ENCODE peak calls at places on chromosomes 6 and 20, in seven cellular contexts. Z is tibial artery, Q is GM19239, A is retinal pigment epithelial cell, V is NCI-H345, E is D341Med, M is WTC11. H is an unnamed sample.
A peak's percentile ranks its signal among the peaks of the same experiment; 100 is the strongest.

GRCh38 chr6:6665505-6665904 is 77.0 kb downstream of the LY86 start:
- DNase-seq in Z (no peak), Q (no peak), A (no peak), V (no peak), E (peak; percentile 77), M (no peak), H (no peak)

GRCh38 chr6:118744261-118744941 is 93.0 kb upstream of the CEP85L start:
- DNase-seq in Z (no peak), Q (no peak), A (no peak), V (no peak), E (no peak), M (no peak), H (no peak)

GRCh38 chr6:99822741-99823512 is 171.1 kb downstream of the MCHR2 start:
- DNase-seq in Z (no peak), Q (peak; percentile 8), A (peak; percentile 34), V (peak; percentile 69), E (peak; percentile 58), M (no peak), H (peak; percentile 14)

GRCh38 chr6:33173228-33174180 is 18.8 kb downstream of the COL11A2 start:
- DNase-seq in Z (no peak), Q (no peak), A (no peak), V (no peak), E (no peak), M (no peak), H (no peak)

GRCh38 chr6:43608310-43608763 is 20.7 kb downstream of the GTPBP2 start:
- DNase-seq in Z (peak; percentile 71), Q (no peak), A (peak; percentile 50), V (peak; percentile 52), E (peak; percentile 77), M (peak; percentile 79), H (no peak)

GRCh38 chr6:170151235-170152110 is 139.4 kb downstream of the DLL1 start:
- DNase-seq in Z (no peak), Q (no peak), A (no peak), V (no peak), E (no peak), M (no peak), H (no peak)

GRCh38 chr20:10642859-10643559 is 30.8 kb downstream of the JAG1 start:
- DNase-seq in Z (no peak), Q (no peak), A (no peak), V (peak; percentile 29), E (no peak), M (no peak), H (no peak)

GRCh38 chr6:168865-169455 is 123.3 kb upstream of the DUSP22 start:
- DNase-seq in Z (no peak), Q (no peak), A (no peak), V (peak; percentile 19), E (no peak), M (no peak), H (no peak)

GRCh38 chr6:2396292-2396691 is 150.9 kb upstream of the GMDS start:
- DNase-seq in Z (no peak), Q (no peak), A (no peak), V (no peak), E (no peak), M (no peak), H (no peak)

GRCh38 chr6:20771427-20771826 is 237.2 kb downstream of the CDKAL1 start:
- DNase-seq in Z (no peak), Q (no peak), A (no peak), V (no peak), E (no peak), M (peak; percentile 23), H (no peak)

GRCh38 chr6:136969930-136970329 is 47.8 kb downstream of the SLC35D3 start:
- DNase-seq in Z (no peak), Q (no peak), A (no peak), V (no peak), E (no peak), M (no peak), H (no peak)

GRCh38 chr20:5715068-5715841 is 34.9 kb upstream of the SHLD1 start:
- DNase-seq in Z (no peak), Q (no peak), A (no peak), V (no peak), E (no peak), M (no peak), H (no peak)

GRCh38 chr6:34601706-34602105 is 45.6 kb upstream of the SPDEF start:
- DNase-seq in Z (no peak), Q (no peak), A (no peak), V (peak; percentile 91), E (peak; percentile 75), M (no peak), H (no peak)

GRCh38 chr6:1949533-1949932 is 295.9 kb downstream of the GMDS start:
- DNase-seq in Z (no peak), Q (no peak), A (no peak), V (no peak), E (no peak), M (no peak), H (no peak)

GRCh38 chr6:55293116-55293515 is 34.2 kb upstream of the GFRAL start:
- DNase-seq in Z (no peak), Q (no peak), A (no peak), V (no peak), E (no peak), M (no peak), H (no peak)

GRCh38 chr6:1285589-1286340 is 26.1 kb upstream of the FOXQ1 start:
- DNase-seq in Z (no peak), Q (no peak), A (no peak), V (no peak), E (no peak), M (no peak), H (no peak)

GRCh38 chr6:144528605-144529425 is 243.7 kb downstream of the UTRN start:
- DNase-seq in Z (no peak), Q (no peak), A (peak; percentile 93), V (no peak), E (no peak), M (peak; percentile 28), H (no peak)

GRCh38 chr6:26328265-26328844 is 36.6 kb upstream of the BTN3A2 start:
- DNase-seq in Z (no peak), Q (no peak), A (no peak), V (peak; percentile 50), E (no peak), M (peak; percentile 35), H (no peak)

GRCh38 chr20:48153523-48153922 is 368.2 kb upstream of the SULF2 start:
- DNase-seq in Z (no peak), Q (no peak), A (no peak), V (peak; percentile 79), E (no peak), M (no peak), H (no peak)

GRCh38 chr20:846894-847278 is 13.4 kb downstream of the FAM110A start:
- DNase-seq in Z (no peak), Q (no peak), A (no peak), V (no peak), E (no peak), M (no peak), H (peak; percentile 62)

H was measured in GM12892.